ENCODE peak calls at places on chromosomes 2 and 18, in six cellular contexts. One of them, this sample, is unnamed.

GRCh38 chr18:79418236-79418635 is 22.5 kb downstream of the NFATC1 start:
- DNase-seq in progenitor cell of endocrine pancreas: no peak
- DNase-seq in NB4: no peak
- DNase-seq in endothelial cell: no peak
- DNase-seq in body of pancreas: no peak
- DNase-seq in CD4-positive, alpha-beta T cell: no peak
- DNase-seq in this sample: no peak

GRCh38 chr18:62526098-62527025 is 3.5 kb downstream of the ZCCHC2 start:
- DNase-seq in progenitor cell of endocrine pancreas: peak
- DNase-seq in NB4: peak
- DNase-seq in endothelial cell: peak
- DNase-seq in body of pancreas: peak
- DNase-seq in CD4-positive, alpha-beta T cell: peak
- DNase-seq in this sample: peak

GRCh38 chr2:112728029-112728362 is 7.2 kb downstream of the NT5DC4 start:
- DNase-seq in progenitor cell of endocrine pancreas: no peak
- DNase-seq in NB4: no peak
- DNase-seq in endothelial cell: no peak
- DNase-seq in body of pancreas: no peak
- DNase-seq in CD4-positive, alpha-beta T cell: no peak
- DNase-seq in this sample: no peak

GRCh38 chr2:75021672-75022071 is 63.2 kb downstream of the POLE4 start:
- DNase-seq in progenitor cell of endocrine pancreas: no peak
- DNase-seq in NB4: no peak
- DNase-seq in endothelial cell: no peak
- DNase-seq in body of pancreas: no peak
- DNase-seq in CD4-positive, alpha-beta T cell: no peak
- DNase-seq in this sample: no peak

GRCh38 chr18:32095156-32095555 is 3.5 kb downstream of the RNF138 start:
- DNase-seq in progenitor cell of endocrine pancreas: no peak
- DNase-seq in NB4: no peak
- DNase-seq in endothelial cell: no peak
- DNase-seq in body of pancreas: no peak
- DNase-seq in CD4-positive, alpha-beta T cell: no peak
- DNase-seq in this sample: no peak

GRCh38 chr18:58076052-58076451 is 32.0 kb downstream of the NEDD4L start:
- DNase-seq in progenitor cell of endocrine pancreas: no peak
- DNase-seq in NB4: no peak
- DNase-seq in endothelial cell: no peak
- DNase-seq in body of pancreas: no peak
- DNase-seq in CD4-positive, alpha-beta T cell: no peak
- DNase-seq in this sample: no peak

GRCh38 chr18:78770149-78771139 is 209.2 kb upstream of the SALL3 start:
- DNase-seq in progenitor cell of endocrine pancreas: no peak
- DNase-seq in NB4: no peak
- DNase-seq in endothelial cell: no peak
- DNase-seq in body of pancreas: no peak
- DNase-seq in CD4-positive, alpha-beta T cell: no peak
- DNase-seq in this sample: no peak

GRCh38 chr18:79068299-79068945 is 772 bp upstream of the ATP9B start:
- DNase-seq in progenitor cell of endocrine pancreas: no peak
- DNase-seq in NB4: no peak
- DNase-seq in endothelial cell: no peak
- DNase-seq in body of pancreas: no peak
- DNase-seq in CD4-positive, alpha-beta T cell: peak
- DNase-seq in this sample: no peak

GRCh38 chr2:124027182-124027581 is 2.1 kb downstream of the CNTNAP5 start:
- DNase-seq in progenitor cell of endocrine pancreas: no peak
- DNase-seq in NB4: peak
- DNase-seq in endothelial cell: peak
- DNase-seq in body of pancreas: peak
- DNase-seq in CD4-positive, alpha-beta T cell: no peak
- DNase-seq in this sample: peak

GRCh38 chr2:139969301-139969700 is 1189.1 kb upstream of the NXPH2 start:
- DNase-seq in progenitor cell of endocrine pancreas: no peak
- DNase-seq in NB4: no peak
- DNase-seq in endothelial cell: no peak
- DNase-seq in body of pancreas: no peak
- DNase-seq in CD4-positive, alpha-beta T cell: no peak
- DNase-seq in this sample: no peak

GRCh38 chr18:55768255-55768654 is 180.3 kb upstream of the TCF4 start:
- DNase-seq in progenitor cell of endocrine pancreas: no peak
- DNase-seq in NB4: no peak
- DNase-seq in endothelial cell: no peak
- DNase-seq in body of pancreas: no peak
- DNase-seq in CD4-positive, alpha-beta T cell: no peak
- DNase-seq in this sample: no peak

GRCh38 chr18:32730620-32731021 is 42.2 kb downstream of the KLHL14 start:
- DNase-seq in progenitor cell of endocrine pancreas: no peak
- DNase-seq in NB4: no peak
- DNase-seq in endothelial cell: no peak
- DNase-seq in body of pancreas: no peak
- DNase-seq in CD4-positive, alpha-beta T cell: no peak
- DNase-seq in this sample: no peak

GRCh38 chr2:88452980-88453582 is 588 bp upstream of the FOXI3 start:
- DNase-seq in progenitor cell of endocrine pancreas: no peak
- DNase-seq in NB4: no peak
- DNase-seq in endothelial cell: peak
- DNase-seq in body of pancreas: no peak
- DNase-seq in CD4-positive, alpha-beta T cell: no peak
- DNase-seq in this sample: no peak

GRCh38 chr18:42915240-42915791 is 200.2 kb downstream of the RIT2 start:
- DNase-seq in progenitor cell of endocrine pancreas: no peak
- DNase-seq in NB4: no peak
- DNase-seq in endothelial cell: no peak
- DNase-seq in body of pancreas: no peak
- DNase-seq in CD4-positive, alpha-beta T cell: no peak
- DNase-seq in this sample: no peak

GRCh38 chr18:2400701-2401191 is 170.6 kb downstream of the METTL4 start:
- DNase-seq in progenitor cell of endocrine pancreas: no peak
- DNase-seq in NB4: peak
- DNase-seq in endothelial cell: no peak
- DNase-seq in body of pancreas: no peak
- DNase-seq in CD4-positive, alpha-beta T cell: no peak
- DNase-seq in this sample: no peak

GRCh38 chr18:10450986-10451385 is 3.4 kb upstream of the APCDD1 start:
- DNase-seq in progenitor cell of endocrine pancreas: no peak
- DNase-seq in NB4: no peak
- DNase-seq in endothelial cell: no peak
- DNase-seq in body of pancreas: no peak
- DNase-seq in CD4-positive, alpha-beta T cell: no peak
- DNase-seq in this sample: no peak

GRCh38 chr2:202118168-202118567 is 45.1 kb downstream of the KIAA2012 start:
- DNase-seq in progenitor cell of endocrine pancreas: no peak
- DNase-seq in NB4: no peak
- DNase-seq in endothelial cell: no peak
- DNase-seq in body of pancreas: no peak
- DNase-seq in CD4-positive, alpha-beta T cell: no peak
- DNase-seq in this sample: no peak

GRCh38 chr2:149329068-149329467 is 1.3 kb upstream of the LYPD6 start:
- DNase-seq in progenitor cell of endocrine pancreas: no peak
- DNase-seq in NB4: peak
- DNase-seq in endothelial cell: peak
- DNase-seq in body of pancreas: no peak
- DNase-seq in CD4-positive, alpha-beta T cell: no peak
- DNase-seq in this sample: peak

GRCh38 chr2:12493031-12493513 is 223.7 kb upstream of the TRIB2 start:
- DNase-seq in progenitor cell of endocrine pancreas: no peak
- DNase-seq in NB4: peak
- DNase-seq in endothelial cell: no peak
- DNase-seq in body of pancreas: no peak
- DNase-seq in CD4-positive, alpha-beta T cell: peak
- DNase-seq in this sample: no peak

GRCh38 chr18:64026350-64026749 is 56.5 kb downstream of the SERPINB8 start:
- DNase-seq in progenitor cell of endocrine pancreas: no peak
- DNase-seq in NB4: no peak
- DNase-seq in endothelial cell: no peak
- DNase-seq in body of pancreas: no peak
- DNase-seq in CD4-positive, alpha-beta T cell: no peak
- DNase-seq in this sample: no peak

GRCh38 chr18:11322716-11323115 is 173.3 kb upstream of the PIEZO2 start:
- DNase-seq in progenitor cell of endocrine pancreas: no peak
- DNase-seq in NB4: no peak
- DNase-seq in endothelial cell: no peak
- DNase-seq in body of pancreas: no peak
- DNase-seq in CD4-positive, alpha-beta T cell: no peak
- DNase-seq in this sample: no peak

GRCh38 chr18:35026407-35027061 is 14.7 kb upstream of the MAPRE2 start:
- DNase-seq in progenitor cell of endocrine pancreas: no peak
- DNase-seq in NB4: peak
- DNase-seq in endothelial cell: no peak
- DNase-seq in body of pancreas: no peak
- DNase-seq in CD4-positive, alpha-beta T cell: no peak
- DNase-seq in this sample: no peak

GRCh38 chr2:151860210-151860609 is 32.0 kb upstream of the ARL5A start:
- DNase-seq in progenitor cell of endocrine pancreas: no peak
- DNase-seq in NB4: no peak
- DNase-seq in endothelial cell: no peak
- DNase-seq in body of pancreas: no peak
- DNase-seq in CD4-positive, alpha-beta T cell: no peak
- DNase-seq in this sample: no peak

GRCh38 chr2:201854841-201855240 is 48.5 kb downstream of the CDK15 start:
- DNase-seq in progenitor cell of endocrine pancreas: no peak
- DNase-seq in NB4: no peak
- DNase-seq in endothelial cell: no peak
- DNase-seq in body of pancreas: no peak
- DNase-seq in CD4-positive, alpha-beta T cell: no peak
- DNase-seq in this sample: no peak

GRCh38 chr2:174121612-174122011 is 126.7 kb downstream of the OLA1 start:
- DNase-seq in progenitor cell of endocrine pancreas: no peak
- DNase-seq in NB4: no peak
- DNase-seq in endothelial cell: no peak
- DNase-seq in body of pancreas: no peak
- DNase-seq in CD4-positive, alpha-beta T cell: no peak
- DNase-seq in this sample: no peak

GRCh38 chr2:8761529-8762164 is 75.8 kb downstream of the KIDINS220 start:
- DNase-seq in progenitor cell of endocrine pancreas: no peak
- DNase-seq in NB4: peak
- DNase-seq in endothelial cell: no peak
- DNase-seq in body of pancreas: no peak
- DNase-seq in CD4-positive, alpha-beta T cell: no peak
- DNase-seq in this sample: no peak

GRCh38 chr2:46241344-46241743 is 55.9 kb upstream of the EPAS1 start:
- DNase-seq in progenitor cell of endocrine pancreas: no peak
- DNase-seq in NB4: peak
- DNase-seq in endothelial cell: no peak
- DNase-seq in body of pancreas: no peak
- DNase-seq in CD4-positive, alpha-beta T cell: no peak
- DNase-seq in this sample: no peak

GRCh38 chr2:201675454-201675853 is 23.0 kb downstream of the MPP4 start:
- DNase-seq in progenitor cell of endocrine pancreas: no peak
- DNase-seq in NB4: no peak
- DNase-seq in endothelial cell: no peak
- DNase-seq in body of pancreas: no peak
- DNase-seq in CD4-positive, alpha-beta T cell: no peak
- DNase-seq in this sample: no peak

GRCh38 chr2:170822292-170822884 is 5.7 kb downstream of the GAD1 start:
- DNase-seq in progenitor cell of endocrine pancreas: no peak
- DNase-seq in NB4: no peak
- DNase-seq in endothelial cell: peak
- DNase-seq in body of pancreas: no peak
- DNase-seq in CD4-positive, alpha-beta T cell: no peak
- DNase-seq in this sample: peak
- TF ChIP-seq CTCF in progenitor cell of endocrine pancreas: peak
- TF ChIP-seq CTCF in NB4: peak
- TF ChIP-seq CTCF in endothelial cell: peak
- TF ChIP-seq CTCF in body of pancreas: no peak
- TF ChIP-seq CTCF in CD4-positive, alpha-beta T cell: peak
- TF ChIP-seq CTCF in this sample: peak

GRCh38 chr2:231732604-231733003 is 24.3 kb downstream of the PTMA start:
- DNase-seq in progenitor cell of endocrine pancreas: no peak
- DNase-seq in NB4: no peak
- DNase-seq in endothelial cell: no peak
- DNase-seq in body of pancreas: no peak
- DNase-seq in CD4-positive, alpha-beta T cell: no peak
- DNase-seq in this sample: no peak
- TF ChIP-seq CTCF in progenitor cell of endocrine pancreas: peak
- TF ChIP-seq CTCF in NB4: peak
- TF ChIP-seq CTCF in endothelial cell: peak
- TF ChIP-seq CTCF in body of pancreas: no peak
- TF ChIP-seq CTCF in CD4-positive, alpha-beta T cell: no peak
- TF ChIP-seq CTCF in this sample: no peak

GRCh38 chr2:35114765-35115164 is 1240.8 kb upstream of the CRIM1 start:
- DNase-seq in progenitor cell of endocrine pancreas: no peak
- DNase-seq in NB4: peak
- DNase-seq in endothelial cell: peak
- DNase-seq in body of pancreas: no peak
- DNase-seq in CD4-positive, alpha-beta T cell: no peak
- DNase-seq in this sample: peak
- TF ChIP-seq CTCF in progenitor cell of endocrine pancreas: peak
- TF ChIP-seq CTCF in NB4: no peak
- TF ChIP-seq CTCF in endothelial cell: peak
- TF ChIP-seq CTCF in body of pancreas: no peak
- TF ChIP-seq CTCF in CD4-positive, alpha-beta T cell: no peak
- TF ChIP-seq CTCF in this sample: no peak

DNA sequence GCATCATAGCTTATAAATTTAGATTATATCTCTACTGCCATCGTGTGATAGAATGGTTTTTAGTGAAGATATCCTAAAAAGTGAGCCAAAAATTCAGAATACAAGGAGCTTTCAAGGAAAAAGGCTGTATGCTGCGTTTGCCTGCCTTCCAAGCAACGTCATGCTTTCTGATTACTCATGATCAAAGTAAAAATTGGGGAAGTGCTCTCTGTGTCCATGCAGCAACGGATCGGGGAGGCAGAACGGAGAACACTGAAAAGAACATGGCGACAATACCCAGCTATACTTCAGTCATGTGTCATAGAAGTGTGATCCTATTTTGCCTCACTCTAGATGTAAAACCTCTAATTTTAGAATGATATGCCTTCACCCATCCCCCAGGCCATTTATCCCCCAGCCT is 185.7 kb downstream of the SUCLG1 start:
- DNase-seq in progenitor cell of endocrine pancreas: no peak
- DNase-seq in NB4: no peak
- DNase-seq in endothelial cell: no peak
- DNase-seq in body of pancreas: no peak
- DNase-seq in CD4-positive, alpha-beta T cell: no peak
- DNase-seq in this sample: no peak
- TF ChIP-seq CTCF in progenitor cell of endocrine pancreas: no peak
- TF ChIP-seq CTCF in NB4: no peak
- TF ChIP-seq CTCF in endothelial cell: no peak
- TF ChIP-seq CTCF in body of pancreas: no peak
- TF ChIP-seq CTCF in CD4-positive, alpha-beta T cell: no peak
- TF ChIP-seq CTCF in this sample: no peak

GRCh38 chr2:147331790-147332419 is 512.9 kb upstream of the ACVR2A start:
- DNase-seq in progenitor cell of endocrine pancreas: no peak
- DNase-seq in NB4: peak
- DNase-seq in endothelial cell: peak
- DNase-seq in body of pancreas: peak
- DNase-seq in CD4-positive, alpha-beta T cell: peak
- DNase-seq in this sample: no peak
- TF ChIP-seq CTCF in progenitor cell of endocrine pancreas: peak
- TF ChIP-seq CTCF in NB4: peak
- TF ChIP-seq CTCF in endothelial cell: peak
- TF ChIP-seq CTCF in body of pancreas: peak
- TF ChIP-seq CTCF in CD4-positive, alpha-beta T cell: peak
- TF ChIP-seq CTCF in this sample: peak

DNA sequence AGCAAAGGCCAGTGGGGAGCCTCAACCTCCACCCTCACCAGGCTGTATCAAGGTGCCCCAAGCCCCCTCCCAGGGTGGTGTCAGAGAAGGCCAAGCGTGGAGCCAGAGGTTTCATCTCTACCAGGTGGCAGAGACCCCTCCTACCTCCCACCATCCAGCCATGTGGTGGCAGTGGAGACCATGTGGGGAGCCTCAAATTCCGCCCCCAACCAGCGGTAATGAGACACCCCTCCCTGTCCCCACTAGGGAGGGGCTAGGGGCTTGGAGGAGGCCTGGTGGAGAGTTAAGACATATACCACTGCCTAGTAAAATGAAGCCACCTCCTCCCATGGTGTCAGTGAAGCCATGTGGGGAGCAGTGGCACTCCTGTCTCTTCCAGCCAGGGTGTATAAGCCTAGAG is 24.4 kb upstream of the YPEL5 start:
- DNase-seq in progenitor cell of endocrine pancreas: no peak
- DNase-seq in NB4: no peak
- DNase-seq in endothelial cell: no peak
- DNase-seq in body of pancreas: no peak
- DNase-seq in CD4-positive, alpha-beta T cell: no peak
- DNase-seq in this sample: no peak
- TF ChIP-seq CTCF in progenitor cell of endocrine pancreas: no peak
- TF ChIP-seq CTCF in NB4: no peak
- TF ChIP-seq CTCF in endothelial cell: no peak
- TF ChIP-seq CTCF in body of pancreas: no peak
- TF ChIP-seq CTCF in CD4-positive, alpha-beta T cell: no peak
- TF ChIP-seq CTCF in this sample: no peak